ENCODE peak calls at places on chromosomes 6 and 20, in eight cellular contexts. S is AG09309; N is breast epithelium; K is MM.1S; O is BJ; H is lower lobe of right lung; Y is fibroblast of villous mesenchyme; Q is CD8-positive, alpha-beta T cell. X is an unnamed sample.

GRCh38 chr6:104612541-104612940 is 247.2 kb downstream of the HACE1 start:
- DNase-seq in S (no peak), N (no peak), K (no peak), O (no peak), H (no peak), Y (no peak), Q (no peak), X (no peak)

GRCh38 chr6:163367388-163368183 is 46.9 kb upstream of the QKI start:
- DNase-seq in S (no peak), N (no peak), K (no peak), O (no peak), H (peak), Y (no peak), Q (no peak), X (no peak)

GRCh38 chr20:39800548-39800947 is 838.4 kb downstream of the DHX35 start:
- DNase-seq in S (peak), N (no peak), K (peak), O (no peak), H (no peak), Y (peak), Q (no peak), X (no peak)

GRCh38 chr6:46490425-46491200 is 636 bp downstream of the RCAN2 start:
- DNase-seq in S (no peak), N (no peak), K (no peak), O (no peak), H (no peak), Y (no peak), Q (no peak), X (no peak)

GRCh38 chr20:20926222-20926905 is 179.8 kb downstream of the LINC00237 start:
- DNase-seq in S (no peak), N (no peak), K (no peak), O (no peak), H (no peak), Y (no peak), Q (no peak), X (no peak)

GRCh38 chr6:111843347-111844147 is 29.7 kb downstream of the FYN start:
- DNase-seq in S (no peak), N (no peak), K (peak), O (no peak), H (no peak), Y (no peak), Q (peak), X (no peak)

GRCh38 chr20:15036938-15037337 is 699.5 kb upstream of the FLRT3 start:
- DNase-seq in S (no peak), N (no peak), K (no peak), O (no peak), H (no peak), Y (no peak), Q (no peak), X (no peak)

GRCh38 chr6:70709826-70710225 is 42.1 kb downstream of the SMAP1 start:
- DNase-seq in S (peak), N (no peak), K (no peak), O (peak), H (no peak), Y (peak), Q (no peak), X (peak)

GRCh38 chr6:53441035-53441493 is 92.3 kb upstream of the ELOVL5 start:
- DNase-seq in S (no peak), N (no peak), K (no peak), O (no peak), H (no peak), Y (no peak), Q (no peak), X (peak)

GRCh38 chr6:20572940-20573339 is 38.7 kb downstream of the CDKAL1 start:
- DNase-seq in S (peak), N (no peak), K (no peak), O (peak), H (no peak), Y (peak), Q (no peak), X (no peak)

GRCh38 chr6:46184114-46184513 is 13.3 kb upstream of the ENPP5 start:
- DNase-seq in S (peak), N (no peak), K (no peak), O (peak), H (no peak), Y (peak), Q (no peak), X (peak)

GRCh38 chr6:124793406-124793805 is 168.8 kb upstream of the RNF217 start:
- DNase-seq in S (no peak), N (no peak), K (no peak), O (no peak), H (no peak), Y (no peak), Q (no peak), X (no peak)

GRCh38 chr6:3384346-3385143 is 72.3 kb downstream of the SLC22A23 start:
- DNase-seq in S (no peak), N (no peak), K (no peak), O (no peak), H (no peak), Y (no peak), Q (no peak), X (no peak)

GRCh38 chr6:51323056-51323455 is 504.4 kb downstream of the TFAP2B start:
- DNase-seq in S (no peak), N (no peak), K (no peak), O (no peak), H (no peak), Y (no peak), Q (no peak), X (peak)

GRCh38 chr6:134560019-134560418 is 242.1 kb upstream of the SGK1 start:
- DNase-seq in S (no peak), N (no peak), K (no peak), O (no peak), H (no peak), Y (no peak), Q (no peak), X (no peak)

GRCh38 chr6:52183131-52183530 is 3.0 kb upstream of the IL17A start:
- DNase-seq in S (no peak), N (no peak), K (no peak), O (no peak), H (no peak), Y (no peak), Q (no peak), X (no peak)

GRCh38 chr20:6051505-6051904 is 2.4 kb downstream of the LRRN4 start:
- DNase-seq in S (peak), N (no peak), K (no peak), O (peak), H (no peak), Y (peak), Q (no peak), X (no peak)

GRCh38 chr6:14876778-14877613 is 368.9 kb upstream of the JARID2 start:
- DNase-seq in S (peak), N (no peak), K (no peak), O (no peak), H (no peak), Y (peak), Q (no peak), X (peak)

GRCh38 chr6:106104941-106105340 is 18.8 kb downstream of the PRDM1 start:
- DNase-seq in S (no peak), N (no peak), K (no peak), O (no peak), H (no peak), Y (no peak), Q (no peak), X (no peak)

GRCh38 chr20:26218301-26218700 is 521.6 kb upstream of the ZNF337 start:
- DNase-seq in S (no peak), N (no peak), K (no peak), O (peak), H (no peak), Y (no peak), Q (no peak), X (no peak)

GRCh38 chr20:10239954-10240353 is 21.3 kb downstream of the SNAP25 start:
- DNase-seq in S (no peak), N (peak), K (no peak), O (no peak), H (peak), Y (peak), Q (no peak), X (no peak)

GRCh38 chr20:24685736-24686135 is 216.3 kb downstream of the SYNDIG1 start:
- DNase-seq in S (no peak), N (no peak), K (no peak), O (no peak), H (no peak), Y (no peak), Q (no peak), X (no peak)

GRCh38 chr20:38497246-38497645 is 24.6 kb downstream of the RALGAPB start:
- DNase-seq in S (no peak), N (no peak), K (no peak), O (no peak), H (no peak), Y (peak), Q (no peak), X (no peak)

GRCh38 chr6:29723666-29724588 is 693 bp downstream of the HLA-F start:
- DNase-seq in S (no peak), N (peak), K (peak), O (no peak), H (peak), Y (peak), Q (peak), X (no peak)

GRCh38 chr6:88238065-88238464 is 71.9 kb upstream of the CNR1 start:
- DNase-seq in S (no peak), N (no peak), K (peak), O (no peak), H (no peak), Y (peak), Q (no peak), X (no peak)

GRCh38 chr6:6678811-6679210 is 90.3 kb downstream of the LY86 start:
- DNase-seq in S (no peak), N (no peak), K (no peak), O (no peak), H (no peak), Y (no peak), Q (no peak), X (no peak)

GRCh38 chr6:162217811-162218450 is 509.6 kb downstream of the PRKN start:
- DNase-seq in S (no peak), N (no peak), K (no peak), O (no peak), H (no peak), Y (no peak), Q (no peak), X (no peak)

GRCh38 chr20:40638414-40638813 is 50.6 kb downstream of the MAFB start:
- DNase-seq in S (no peak), N (no peak), K (no peak), O (no peak), H (no peak), Y (no peak), Q (no peak), X (no peak)

GRCh38 chr20:10987651-10988383 is 314.0 kb upstream of the JAG1 start:
- DNase-seq in S (no peak), N (no peak), K (no peak), O (no peak), H (no peak), Y (no peak), Q (no peak), X (no peak)

GRCh38 chr6:14396826-14397517 is 279.4 kb downstream of the CD83 start:
- DNase-seq in S (no peak), N (no peak), K (no peak), O (no peak), H (peak), Y (no peak), Q (no peak), X (no peak)

GRCh38 chr6:152296648-152297376 is 340.4 kb downstream of the SYNE1 start:
- DNase-seq in S (no peak), N (no peak), K (no peak), O (no peak), H (no peak), Y (peak), Q (no peak), X (no peak)

GRCh38 chr6:43770417-43771209 is 602 bp downstream of the VEGFA start:
- DNase-seq in S (no peak), N (peak), K (peak), O (no peak), H (peak), Y (peak), Q (no peak), X (no peak)

DNA sequence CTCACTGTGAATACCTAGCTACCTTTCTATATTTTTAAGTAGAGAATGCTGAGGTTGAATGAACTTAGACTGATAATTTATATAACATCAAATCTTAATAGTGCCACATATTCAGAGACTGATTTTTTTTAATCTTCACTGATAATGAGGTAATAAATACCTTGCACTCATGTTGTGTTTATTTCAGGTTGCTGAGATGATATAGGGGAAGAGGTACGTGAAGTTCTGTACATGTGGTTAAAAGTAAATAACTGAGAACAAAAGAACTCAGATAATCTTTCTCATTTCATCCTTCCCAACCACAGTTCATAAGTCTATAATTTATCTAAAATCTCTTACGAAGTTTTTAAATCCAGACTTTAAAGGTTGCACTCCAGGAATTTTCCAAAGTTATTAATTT is 6.4 kb downstream of the NHSL1 start:
- DNase-seq in S (no peak), N (no peak), K (no peak), O (no peak), H (no peak), Y (no peak), Q (no peak), X (no peak)
- H3K4me3 ChIP-seq in S (no peak), N (no peak), K (no peak), O (no peak), H (no peak), Y (no peak), Q (no peak), X (no peak)

GRCh38 chr6:33988121-33989015 is 157.5 kb downstream of the GRM4 start:
- DNase-seq in S (no peak), N (no peak), K (no peak), O (no peak), H (no peak), Y (no peak), Q (no peak), X (no peak)
- TF ChIP-seq CTCF in S (no peak), N (no peak), K (no peak), O (no peak), H (no peak), Y (no peak), Q (no peak), X (no peak)

DNA sequence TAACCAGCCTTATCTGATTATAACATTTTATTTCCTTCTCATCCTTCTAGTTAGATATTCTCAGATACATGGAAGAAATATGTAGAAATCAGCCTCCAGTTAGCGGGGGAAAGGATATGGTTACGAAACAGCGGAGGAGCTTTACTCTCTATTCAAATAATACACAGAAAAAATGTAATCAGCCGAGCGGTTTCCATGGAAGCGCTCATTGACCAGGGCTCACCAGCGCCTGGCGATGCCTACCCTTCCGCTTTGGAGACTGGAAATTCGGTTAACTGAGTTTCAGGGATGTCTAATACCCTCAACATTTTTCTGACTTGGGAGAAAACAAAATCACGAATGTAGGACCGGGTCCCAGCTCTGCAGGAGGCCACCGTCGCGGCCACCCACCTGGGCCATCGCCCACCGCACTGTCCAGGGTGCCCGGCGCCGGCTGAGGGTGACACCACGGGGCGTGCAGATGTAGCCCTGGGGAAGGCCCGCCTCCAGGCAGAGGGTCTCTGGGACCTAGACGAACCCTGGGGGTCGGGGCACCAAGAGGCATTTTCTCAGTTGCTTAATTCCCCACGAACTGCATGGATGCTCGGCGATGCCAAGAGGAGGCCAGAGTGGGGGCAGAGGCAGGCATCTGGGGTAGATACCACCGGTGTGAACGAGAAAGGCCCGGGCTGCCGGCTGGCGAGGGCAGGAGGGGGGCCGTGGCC is 1.7 kb downstream of the PRR18 start:
- DNase-seq in S (no peak), N (no peak), K (no peak), O (no peak), H (no peak), Y (no peak), Q (no peak), X (no peak)
- H3K4me3 ChIP-seq in S (no peak), N (no peak), K (no peak), O (no peak), H (peak), Y (no peak), Q (no peak), X (no peak)

GRCh38 chr20:63234693-63235398 is 859 bp upstream of the BIRC7 start:
- DNase-seq in S (no peak), N (no peak), K (no peak), O (no peak), H (no peak), Y (no peak), Q (no peak), X (no peak)
- TF ChIP-seq CTCF in S (peak), N (peak), K (peak), O (peak), H (peak), Y (peak), Q (peak), X (peak)

GRCh38 chr20:62892348-62893304 is 31.0 kb upstream of the TCFL5 start:
- DNase-seq in S (no peak), N (no peak), K (no peak), O (no peak), H (peak), Y (no peak), Q (no peak), X (no peak)
- H3K4me3 ChIP-seq in S (no peak), N (no peak), K (no peak), O (no peak), H (no peak), Y (no peak), Q (no peak), X (no peak)

GRCh38 chr6:139375239-139376053 is 998 bp upstream of the CITED2 start:
- DNase-seq in S (peak), N (peak), K (peak), O (peak), H (peak), Y (peak), Q (peak), X (peak)
- TF ChIP-seq CTCF in S (peak), N (no peak), K (peak), O (peak), H (no peak), Y (peak), Q (no peak), X (peak)

DNA sequence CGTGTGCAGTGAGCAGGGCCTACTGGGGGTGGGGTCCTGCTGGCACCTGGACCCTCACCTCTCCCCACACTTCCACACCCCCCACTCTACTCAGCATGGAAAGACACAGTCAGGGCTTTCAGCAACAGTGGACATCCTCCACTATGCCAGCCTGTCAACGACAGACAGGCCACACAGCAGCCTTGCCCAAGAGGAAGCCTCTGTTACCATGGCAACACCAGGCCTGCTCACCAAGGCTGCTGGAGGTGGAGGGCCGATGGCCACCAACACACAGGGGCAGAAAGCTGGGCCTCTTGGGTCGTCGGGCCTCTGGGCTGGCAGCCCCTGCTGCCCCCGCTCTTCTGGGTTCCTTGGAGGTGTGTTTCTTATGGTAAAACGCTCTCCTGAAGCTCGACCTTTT is 13.6 kb downstream of the BNIP5 start:
- DNase-seq in S (no peak), N (no peak), K (no peak), O (no peak), H (no peak), Y (no peak), Q (no peak), X (no peak)
- H3K4me3 ChIP-seq in S (no peak), N (no peak), K (no peak), O (no peak), H (no peak), Y (no peak), Q (no peak), X (no peak)

GRCh38 chr6:155586036-155586557 is 130.5 kb upstream of the NOX3 start:
- DNase-seq in S (no peak), N (no peak), K (no peak), O (no peak), H (no peak), Y (no peak), Q (no peak), X (no peak)

GRCh38 chr6:155582016-155582991 is 126.7 kb upstream of the NOX3 start:
- DNase-seq in S (no peak), N (no peak), K (no peak), O (no peak), H (no peak), Y (no peak), Q (no peak), X (no peak)

GRCh38 chr6:155583997-155584396 is 128.4 kb upstream of the NOX3 start:
- DNase-seq in S (no peak), N (no peak), K (no peak), O (no peak), H (no peak), Y (peak), Q (no peak), X (no peak)

GRCh38 chr6:155580904-155581303 is 125.3 kb upstream of the NOX3 start:
- DNase-seq in S (no peak), N (no peak), K (no peak), O (no peak), H (no peak), Y (no peak), Q (no peak), X (no peak)
- TF ChIP-seq CTCF in S (peak), N (no peak), K (no peak), O (no peak), H (no peak), Y (no peak), Q (no peak), X (no peak)